ENCODE peak calls at places on chromosomes 11 and 22, in four cellular contexts. One of them, this sample, is unnamed.

GRCh38 chr22:23826510-23827350 is 12.1 kb downstream of the DERL3 start:
- DNase-seq in breast epithelium: no peak
- DNase-seq in fibroblast of lung: no peak
- DNase-seq in AG09309: no peak
- DNase-seq in this sample: no peak

GRCh38 chr11:45145421-45146071 is 893 bp upstream of the PRDM11 start:
- DNase-seq in breast epithelium: no peak
- DNase-seq in fibroblast of lung: peak
- DNase-seq in AG09309: no peak
- DNase-seq in this sample: no peak

GRCh38 chr11:46513934-46514342 is 79.9 kb downstream of the AMBRA1 start:
- DNase-seq in fibroblast of lung: peak
- DNase-seq in AG09309: no peak
- DNase-seq in breast epithelium: peak
- DNase-seq in this sample: no peak

GRCh38 chr11:3014314-3014938 is 22.3 kb upstream of the NAP1L4 start:
- DNase-seq in breast epithelium: no peak
- DNase-seq in AG09309: no peak
- DNase-seq in fibroblast of lung: no peak
- DNase-seq in this sample: no peak

GRCh38 chr22:19291218-19291579 is 320 bp downstream of the CLTCL1 start:
- DNase-seq in AG09309: no peak
- DNase-seq in breast epithelium: no peak
- DNase-seq in fibroblast of lung: no peak
- DNase-seq in this sample: no peak

GRCh38 chr11:80727315-80727714 is 1286.5 kb upstream of the TENM4 start:
- DNase-seq in AG09309: no peak
- DNase-seq in fibroblast of lung: peak
- DNase-seq in breast epithelium: no peak
- DNase-seq in this sample: no peak

GRCh38 chr11:61372659-61373058 is 10.5 kb downstream of the TMEM138 start:
- DNase-seq in breast epithelium: no peak
- DNase-seq in fibroblast of lung: no peak
- DNase-seq in AG09309: no peak
- DNase-seq in this sample: no peak

GRCh38 chr11:69905611-69906452 is 86.6 kb upstream of the FGF3 start:
- DNase-seq in breast epithelium: no peak
- DNase-seq in fibroblast of lung: no peak
- DNase-seq in AG09309: no peak
- DNase-seq in this sample: no peak

GRCh38 chr22:19514831-19515565 is 9.2 kb downstream of the CLDN5 start:
- DNase-seq in breast epithelium: no peak
- DNase-seq in fibroblast of lung: no peak
- DNase-seq in AG09309: no peak
- DNase-seq in this sample: no peak

GRCh38 chr11:6238902-6239301 is at the start of gene CNGA4:
- DNase-seq in AG09309: no peak
- DNase-seq in breast epithelium: no peak
- DNase-seq in fibroblast of lung: no peak
- DNase-seq in this sample: no peak

DNA sequence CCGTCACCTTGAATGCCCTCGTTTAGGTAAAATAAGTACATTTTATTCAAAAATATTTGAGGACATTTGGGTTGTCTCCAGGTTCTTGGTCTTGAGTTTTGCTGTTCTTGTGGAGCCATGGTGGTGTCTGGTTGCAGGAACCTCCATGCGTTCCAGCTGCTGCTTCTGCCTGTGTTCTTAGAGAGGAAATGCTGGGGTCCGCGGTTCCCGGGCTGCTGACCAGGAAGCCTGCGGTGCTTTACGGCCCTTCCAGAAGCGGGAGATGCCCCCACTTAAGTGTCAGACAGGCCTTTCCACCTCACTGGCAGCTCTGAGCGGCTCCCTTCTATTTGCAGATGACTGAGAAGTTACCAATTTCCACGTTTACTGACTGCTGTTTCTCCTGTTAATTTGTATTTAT is 66.8 kb downstream of the LRP5 start:
- DNase-seq in AG09309: no peak
- DNase-seq in fibroblast of lung: no peak
- DNase-seq in breast epithelium: no peak
- DNase-seq in this sample: no peak
- TF ChIP-seq CTCF in AG09309: no peak
- TF ChIP-seq CTCF in fibroblast of lung: no peak
- TF ChIP-seq CTCF in breast epithelium: no peak
- TF ChIP-seq CTCF in this sample: no peak

GRCh38 chr11:100875521-100875869 is 188.4 kb downstream of the ARHGAP42 start:
- DNase-seq in AG09309: no peak
- DNase-seq in fibroblast of lung: no peak
- DNase-seq in breast epithelium: no peak
- DNase-seq in this sample: no peak

GRCh38 chr11:100878474-100878873 is 191.4 kb downstream of the ARHGAP42 start:
- DNase-seq in fibroblast of lung: peak
- DNase-seq in AG09309: peak
- DNase-seq in breast epithelium: no peak
- DNase-seq in this sample: no peak

GRCh38 chr11:100874203-100874602 is 187.1 kb downstream of the ARHGAP42 start:
- DNase-seq in breast epithelium: no peak
- DNase-seq in AG09309: no peak
- DNase-seq in fibroblast of lung: no peak
- DNase-seq in this sample: no peak

GRCh38 chr11:100872951-100873350 is 185.9 kb downstream of the ARHGAP42 start:
- DNase-seq in fibroblast of lung: no peak
- DNase-seq in breast epithelium: no peak
- DNase-seq in AG09309: no peak
- DNase-seq in this sample: no peak

DNA sequence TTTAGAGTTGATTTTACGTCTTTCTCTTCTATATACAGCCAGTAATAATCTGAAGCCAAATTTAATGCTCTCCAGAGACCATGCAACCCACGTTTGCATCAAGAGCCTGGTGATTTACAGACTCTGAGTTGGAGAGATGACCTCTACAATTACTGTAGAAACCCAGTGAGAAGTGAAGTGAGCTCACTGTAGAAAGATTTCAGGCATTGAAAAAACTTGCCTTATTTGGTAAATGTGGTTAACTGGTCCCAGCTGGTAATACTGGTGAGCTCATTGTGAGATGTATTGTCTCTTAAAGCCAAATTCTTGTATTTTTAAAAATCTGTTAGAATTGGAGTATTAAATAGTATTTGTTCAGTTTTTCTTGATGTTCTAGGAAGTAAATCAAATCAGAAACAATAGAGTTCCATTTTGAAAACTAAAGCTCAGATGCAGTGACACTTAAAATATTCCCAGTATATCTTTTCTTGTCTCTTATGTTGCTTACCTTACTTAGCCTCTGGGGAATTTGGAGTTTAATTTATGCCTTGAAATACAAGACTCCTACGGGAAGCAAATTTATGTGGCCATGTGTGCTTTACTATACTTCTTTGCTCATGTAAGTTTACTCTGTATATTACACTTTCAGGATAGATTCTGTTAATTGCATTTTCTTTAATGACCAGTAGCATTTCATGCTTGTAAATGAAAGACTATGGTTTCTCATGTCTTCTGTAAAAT is 189.9 kb downstream of the ARHGAP42 start:
- DNase-seq in fibroblast of lung: peak
- DNase-seq in breast epithelium: no peak
- DNase-seq in AG09309: peak
- DNase-seq in this sample: no peak
- TF ChIP-seq CTCF in fibroblast of lung: no peak
- TF ChIP-seq CTCF in breast epithelium: no peak
- TF ChIP-seq CTCF in AG09309: no peak
- TF ChIP-seq CTCF in this sample: no peak

GRCh38 chr11:111851636-111852035 is 19.7 kb downstream of the ALG9 start:
- DNase-seq in fibroblast of lung: peak
- DNase-seq in AG09309: no peak
- DNase-seq in breast epithelium: no peak
- DNase-seq in this sample: no peak
- TF ChIP-seq CTCF in fibroblast of lung: peak
- TF ChIP-seq CTCF in AG09309: peak
- TF ChIP-seq CTCF in breast epithelium: no peak
- TF ChIP-seq CTCF in this sample: no peak

GRCh38 chr22:44640618-44641155 is 61.3 kb upstream of the PRR5 start:
- DNase-seq in fibroblast of lung: no peak
- DNase-seq in AG09309: no peak
- DNase-seq in breast epithelium: no peak
- DNase-seq in this sample: no peak
- TF ChIP-seq CTCF in fibroblast of lung: no peak
- TF ChIP-seq CTCF in AG09309: no peak
- TF ChIP-seq CTCF in breast epithelium: no peak
- TF ChIP-seq CTCF in this sample: no peak

GRCh38 chr11:66261578-66261977 is 6.9 kb upstream of the RAB1B start:
- DNase-seq in breast epithelium: no peak
- DNase-seq in fibroblast of lung: no peak
- DNase-seq in AG09309: no peak
- DNase-seq in this sample: no peak

GRCh38 chr11:66262191-66262590 is 6.2 kb upstream of the RAB1B start:
- DNase-seq in fibroblast of lung: no peak
- DNase-seq in breast epithelium: no peak
- DNase-seq in AG09309: no peak
- DNase-seq in this sample: no peak

GRCh38 chr11:66259976-66260375 is 8.5 kb upstream of the RAB1B start:
- DNase-seq in fibroblast of lung: no peak
- DNase-seq in AG09309: no peak
- DNase-seq in breast epithelium: no peak
- DNase-seq in this sample: no peak

GRCh38 chr11:66259225-66259624 is 9.2 kb upstream of the RAB1B start:
- DNase-seq in fibroblast of lung: no peak
- DNase-seq in AG09309: no peak
- DNase-seq in breast epithelium: no peak
- DNase-seq in this sample: no peak

GRCh38 chr11:66258473-66258893 is 10.0 kb upstream of the RAB1B start:
- DNase-seq in breast epithelium: no peak
- DNase-seq in AG09309: no peak
- DNase-seq in fibroblast of lung: no peak
- DNase-seq in this sample: no peak
- TF ChIP-seq CTCF in breast epithelium: no peak
- TF ChIP-seq CTCF in AG09309: no peak
- TF ChIP-seq CTCF in fibroblast of lung: no peak
- TF ChIP-seq CTCF in this sample: no peak

GRCh38 chr11:65214212-65214845 is 32.6 kb downstream of the CAPN1 start:
- DNase-seq in fibroblast of lung: no peak
- DNase-seq in breast epithelium: no peak
- DNase-seq in AG09309: no peak
- DNase-seq in this sample: no peak

GRCh38 chr11:65215441-65216076 is 33.8 kb downstream of the CAPN1 start:
- DNase-seq in AG09309: no peak
- DNase-seq in breast epithelium: no peak
- DNase-seq in fibroblast of lung: no peak
- DNase-seq in this sample: peak

GRCh38 chr11:65217441-65218423 is 36.0 kb downstream of the CAPN1 start:
- DNase-seq in fibroblast of lung: no peak
- DNase-seq in breast epithelium: no peak
- DNase-seq in AG09309: no peak
- DNase-seq in this sample: no peak

GRCh38 chr11:65218446-65218845 is 36.7 kb downstream of the CAPN1 start:
- DNase-seq in fibroblast of lung: no peak
- DNase-seq in breast epithelium: no peak
- DNase-seq in AG09309: no peak
- DNase-seq in this sample: no peak

DNA sequence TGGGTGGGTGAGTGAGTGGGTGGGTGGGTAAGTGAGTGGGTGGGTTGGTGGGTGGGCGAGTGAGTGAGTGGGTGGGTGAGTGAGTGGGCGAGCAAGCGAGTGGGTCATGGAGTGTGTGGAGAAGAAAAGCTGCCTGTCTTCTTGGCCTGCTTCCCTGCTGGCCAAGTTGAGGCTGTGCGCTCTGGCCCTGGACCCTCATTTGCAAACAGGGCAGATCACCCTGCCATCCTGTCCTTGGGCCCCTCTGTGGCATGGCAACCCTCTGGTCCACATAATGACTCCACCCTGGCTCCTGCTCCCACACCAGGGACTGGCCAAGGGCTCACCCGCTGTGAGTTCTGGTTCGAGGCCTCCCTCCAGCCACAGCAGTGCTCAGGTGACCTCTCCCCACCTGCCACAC is 35.1 kb downstream of the CAPN1 start:
- DNase-seq in AG09309: no peak
- DNase-seq in fibroblast of lung: no peak
- DNase-seq in breast epithelium: no peak
- DNase-seq in this sample: no peak
- TF ChIP-seq CTCF in AG09309: no peak
- TF ChIP-seq CTCF in fibroblast of lung: no peak
- TF ChIP-seq CTCF in breast epithelium: no peak
- TF ChIP-seq CTCF in this sample: no peak

GRCh38 chr22:39535302-39535805 is 2.8 kb upstream of the RPS19BP1 start:
- DNase-seq in breast epithelium: no peak
- DNase-seq in fibroblast of lung: no peak
- DNase-seq in AG09309: no peak
- DNase-seq in this sample: no peak

GRCh38 chr22:39534092-39534506 is 1.6 kb upstream of the RPS19BP1 start:
- DNase-seq in breast epithelium: no peak
- DNase-seq in fibroblast of lung: no peak
- DNase-seq in AG09309: no peak
- DNase-seq in this sample: no peak

GRCh38 chr22:39535831-39536449 is 3.4 kb upstream of the RPS19BP1 start:
- DNase-seq in breast epithelium: no peak
- DNase-seq in AG09309: no peak
- DNase-seq in fibroblast of lung: no peak
- DNase-seq in this sample: no peak

GRCh38 chr22:39536711-39537110 is 4.2 kb upstream of the RPS19BP1 start:
- DNase-seq in breast epithelium: no peak
- DNase-seq in AG09309: no peak
- DNase-seq in fibroblast of lung: no peak
- DNase-seq in this sample: no peak

GRCh38 chr22:39534591-39535301 is 2.2 kb upstream of the RPS19BP1 start:
- DNase-seq in breast epithelium: peak
- DNase-seq in fibroblast of lung: peak
- DNase-seq in AG09309: no peak
- DNase-seq in this sample: peak
- TF ChIP-seq CTCF in breast epithelium: peak
- TF ChIP-seq CTCF in fibroblast of lung: peak
- TF ChIP-seq CTCF in AG09309: peak
- TF ChIP-seq CTCF in this sample: peak